ENCODE peak calls at places on chromosomes 3 and 15, in eight cellular contexts. X is retina; J is endothelial cell; D is mucosa of gallbladder; R is brain microvascular endothelial cell; L is stomach; P is naive thymus-derived CD4-positive, alpha-beta T cell; G is tibial nerve. C is an unnamed sample.

GRCh38 chr15:95799286-95800187 is 531.0 kb upstream of the NR2F2 start:
- DNase-seq in R (peak; percentile 34), J (no peak), D (no peak), G (no peak), P (no peak), L (no peak), X (no peak), C (no peak)

GRCh38 chr3:69290006-69290405 is 95.9 kb downstream of the FRMD4B start:
- DNase-seq in D (no peak), J (no peak), X (no peak), P (no peak), L (no peak), G (no peak), R (no peak), C (no peak)

GRCh38 chr15:62549345-62549970 is 384.4 kb upstream of the C2CD4B start:
- DNase-seq in J (peak; percentile 13), P (no peak), X (no peak), D (peak; percentile 18), R (peak; percentile 53), L (peak; percentile 37), G (no peak), C (no peak)

GRCh38 chr15:29435811-29436210 is 166.2 kb upstream of the NSMCE3 start:
- DNase-seq in D (no peak), P (no peak), J (no peak), R (no peak), G (no peak), X (no peak), L (no peak), C (no peak)

GRCh38 chr15:93321881-93322282 is 232.9 kb upstream of the RGMA start:
- DNase-seq in L (peak; percentile 59), G (no peak), X (no peak), P (no peak), J (no peak), R (peak; percentile 25), D (no peak), C (no peak)

GRCh38 chr3:54604495-54604894 is 323.4 kb downstream of the LRTM1 start:
- DNase-seq in J (no peak), D (no peak), L (no peak), X (no peak), G (no peak), P (no peak), R (no peak), C (no peak)

GRCh38 chr3:178794711-178795110 is 258.5 kb downstream of the KCNMB2 start:
- DNase-seq in D (no peak), P (no peak), G (no peak), L (no peak), X (no peak), J (no peak), R (no peak), C (no peak)

GRCh38 chr3:137013955-137014688 is 56.3 kb downstream of the IL20RB start:
- DNase-seq in G (peak; percentile 96), J (peak; percentile 91), X (peak; percentile 93), L (peak; percentile 94), R (peak; percentile 88), D (peak; percentile 92), P (peak; percentile 84), C (peak; percentile 71)

GRCh38 chr15:73927476-73928240 is 1.4 kb downstream of the LOXL1 start:
- DNase-seq in L (peak; percentile 82), R (peak; percentile 34), D (peak; percentile 59), J (peak; percentile 73), X (peak; percentile 79), G (no peak), P (peak; percentile 84), C (peak; percentile 62)

GRCh38 chr15:45186771-45187577 is 792 bp downstream of the SHF start:
- DNase-seq in X (peak; percentile 67), L (no peak), P (no peak), J (peak; percentile 39), D (no peak), G (no peak), R (no peak), C (no peak)

GRCh38 chr3:72405943-72406585 is 442.2 kb downstream of the SHQ1 start:
- DNase-seq in L (no peak), D (no peak), R (no peak), P (no peak), J (no peak), X (no peak), G (no peak), C (no peak)

GRCh38 chr3:80190051-80190450 is 422.3 kb upstream of the ROBO1 start:
- DNase-seq in G (no peak), D (no peak), P (no peak), L (no peak), X (no peak), R (peak; percentile 89), J (no peak), C (no peak)

GRCh38 chr3:13780432-13781173 is 99.3 kb downstream of the WNT7A start:
- DNase-seq in G (no peak), D (no peak), P (no peak), X (no peak), L (peak; percentile 9), J (no peak), R (no peak), C (no peak)

GRCh38 chr15:66682865-66683264 is 19.2 kb upstream of the SMAD6 start:
- DNase-seq in D (no peak), R (peak; percentile 38), L (no peak), X (no peak), P (no peak), J (no peak), G (no peak), C (no peak)

GRCh38 chr3:20049275-20049674 is 9.0 kb downstream of the KAT2B start:
- DNase-seq in L (no peak), J (no peak), R (no peak), X (no peak), D (no peak), P (no peak), G (no peak), C (no peak)

GRCh38 chr3:142445816-142446254 is 2.0 kb downstream of the XRN1 start:
- DNase-seq in G (no peak), L (no peak), P (peak; percentile 26), X (no peak), J (no peak), D (no peak), R (peak; percentile 33), C (no peak)

GRCh38 chr15:72948662-72949061 is 103.6 kb upstream of the NEO1 start:
- DNase-seq in J (no peak), R (no peak), P (no peak), X (no peak), D (no peak), L (no peak), G (no peak), C (no peak)

GRCh38 chr15:72237286-72238224 is 6.6 kb upstream of the PKM start:
- DNase-seq in D (peak; percentile 58), L (peak; percentile 64), G (peak; percentile 84), P (peak; percentile 78), R (peak; percentile 97), X (no peak), J (no peak), C (peak; percentile 22)

GRCh38 chr3:170524072-170524471 is 61.8 kb downstream of the SLC7A14 start:
- DNase-seq in X (no peak), R (peak; percentile 12), J (no peak), G (no peak), D (no peak), P (no peak), L (no peak), C (no peak)

GRCh38 chr15:84911879-84912660 is 27.6 kb downstream of the SLC28A1 start:
- DNase-seq in P (no peak), R (peak; percentile 98), D (peak; percentile 90), J (no peak), L (peak; percentile 83), G (peak; percentile 85), X (no peak), C (no peak)

GRCh38 chr3:165459111-165459510 is 262.9 kb upstream of the SLITRK3 start:
- DNase-seq in R (no peak), G (no peak), X (no peak), L (no peak), P (no peak), J (no peak), D (no peak), C (no peak)

GRCh38 chr3:59766165-59766872 is 716.5 kb upstream of the CFAP20DC start:
- DNase-seq in X (no peak), D (peak; percentile 25), R (no peak), G (peak; percentile 61), J (no peak), P (no peak), L (no peak), C (no peak)

GRCh38 chr3:126114406-126115386 is 30.8 kb upstream of the SLC41A3 start:
- DNase-seq in D (no peak), X (no peak), R (no peak), P (no peak), J (no peak), G (no peak), L (peak; percentile 21), C (no peak)

GRCh38 chr3:55490194-55490913 is 3.2 kb upstream of the WNT5A start:
- DNase-seq in G (no peak), X (no peak), P (no peak), J (no peak), D (no peak), R (no peak), L (no peak), C (no peak)

GRCh38 chr3:126925411-126926171 is 57.3 kb upstream of the PLXNA1 start:
- DNase-seq in J (no peak), R (no peak), X (no peak), D (no peak), G (no peak), L (no peak), P (no peak), C (no peak)

GRCh38 chr3:9339750-9340449 is 23.0 kb upstream of the THUMPD3 start:
- DNase-seq in P (no peak), R (no peak), X (peak; percentile 55), J (no peak), D (no peak), G (no peak), L (no peak), C (no peak)

GRCh38 chr15:73375755-73376305 is 7.1 kb upstream of the HCN4 start:
- DNase-seq in L (no peak), D (no peak), P (no peak), X (no peak), R (no peak), J (no peak), G (no peak), C (no peak)

GRCh38 chr15:93041159-93041547 is 47.9 kb downstream of the RGMA start:
- DNase-seq in G (no peak), L (no peak), R (no peak), P (no peak), X (no peak), J (no peak), D (no peak), C (no peak)

GRCh38 chr3:60504827-60505457 is 746.3 kb downstream of the FHIT start:
- DNase-seq in R (no peak), L (no peak), P (no peak), G (no peak), D (no peak), J (no peak), X (no peak), C (no peak)

GRCh38 chr15:65413051-65413759 is 9.5 kb downstream of the IGDCC4 start:
- DNase-seq in G (no peak), L (no peak), X (no peak), D (no peak), J (no peak), P (no peak), R (no peak), C (no peak)

GRCh38 chr3:182796310-182796709 is 3.0 kb downstream of the ATP11B start:
- DNase-seq in P (no peak), X (no peak), G (no peak), D (no peak), R (no peak), J (no peak), L (no peak), C (no peak)

GRCh38 chr3:119352863-119353527 is 58.8 kb downstream of the ARHGAP31 start:
- DNase-seq in P (no peak), G (peak; percentile 37), R (peak; percentile 59), J (no peak), L (no peak), D (no peak), X (no peak), C (no peak)

GRCh38 chr3:177358085-177358967 is 161.0 kb upstream of the TBL1XR1 start:
- DNase-seq in L (peak; percentile 56), D (peak; percentile 64), P (peak; percentile 67), R (peak; percentile 80), J (peak; percentile 53), X (peak; percentile 60), G (peak; percentile 53), C (peak; percentile 53)

C was measured in effector memory CD4-positive, alpha-beta T cell.